ENCODE peak calls at places on chromosomes 11 and 22, in five cellular contexts. One of them, this sample, is unnamed. For H3K4me1 and H3K9me3, the result is how much of the 10 kb centered on the place peaks cover.

GRCh38 chr22:23035557-23036277 is 34.6 kb upstream of the GNAZ start:
- DNase-seq in thoracic aorta: no peak
- DNase-seq in adipocyte: no peak
- DNase-seq in heart right ventricle: no peak
- DNase-seq in aorta: no peak
- DNase-seq in this sample: no peak

GRCh38 chr11:18065572-18065971 is 19.5 kb upstream of the TPH1 start:
- DNase-seq in aorta: no peak
- DNase-seq in thoracic aorta: no peak
- DNase-seq in heart right ventricle: no peak
- DNase-seq in adipocyte: no peak
- DNase-seq in this sample: no peak

GRCh38 chr22:47388331-47388730 is 625.9 kb downstream of the TBC1D22A start:
- DNase-seq in thoracic aorta: no peak
- DNase-seq in adipocyte: no peak
- DNase-seq in heart right ventricle: no peak
- DNase-seq in aorta: no peak
- DNase-seq in this sample: no peak

GRCh38 chr11:43708776-43709175 is 28.2 kb downstream of the HSD17B12 start:
- DNase-seq in heart right ventricle: no peak
- DNase-seq in thoracic aorta: no peak
- DNase-seq in aorta: no peak
- DNase-seq in adipocyte: no peak
- DNase-seq in this sample: no peak

GRCh38 chr11:46112961-46113617 is 8.2 kb downstream of the PHF21A start:
- DNase-seq in adipocyte: peak
- DNase-seq in thoracic aorta: no peak
- DNase-seq in aorta: no peak
- DNase-seq in heart right ventricle: no peak
- DNase-seq in this sample: no peak

GRCh38 chr22:37333724-37334460 is 51.6 kb downstream of the CYTH4 start:
- DNase-seq in adipocyte: no peak
- DNase-seq in heart right ventricle: no peak
- DNase-seq in aorta: no peak
- DNase-seq in thoracic aorta: no peak
- DNase-seq in this sample: no peak

GRCh38 chr11:119660166-119660720 is 68.8 kb downstream of the NECTIN1 start:
- DNase-seq in thoracic aorta: no peak
- DNase-seq in adipocyte: no peak
- DNase-seq in aorta: peak
- DNase-seq in heart right ventricle: no peak
- DNase-seq in this sample: no peak

GRCh38 chr11:133636686-133637085 is 104.4 kb upstream of the OPCML start:
- DNase-seq in thoracic aorta: no peak
- DNase-seq in adipocyte: no peak
- DNase-seq in heart right ventricle: no peak
- DNase-seq in aorta: no peak
- DNase-seq in this sample: no peak

GRCh38 chr11:64762916-64763803 is 3.4 kb upstream of the PYGM start:
- DNase-seq in aorta: no peak
- DNase-seq in adipocyte: no peak
- DNase-seq in heart right ventricle: no peak
- DNase-seq in thoracic aorta: no peak
- DNase-seq in this sample: no peak
- H3K4me1 ChIP-seq in aorta: under half
- H3K4me1 ChIP-seq in adipocyte: under half
- H3K4me1 ChIP-seq in heart right ventricle: half or more
- H3K4me1 ChIP-seq in thoracic aorta: half or more
- H3K4me1 ChIP-seq in this sample: half or more

GRCh38 chr22:45977003-45977395 is at the start of gene WNT7B:
- DNase-seq in adipocyte: peak
- DNase-seq in thoracic aorta: no peak
- DNase-seq in heart right ventricle: no peak
- DNase-seq in aorta: no peak
- DNase-seq in this sample: no peak
- H3K4me3 ChIP-seq in adipocyte: no peak
- H3K4me3 ChIP-seq in thoracic aorta: peak
- H3K4me3 ChIP-seq in heart right ventricle: peak
- H3K4me3 ChIP-seq in aorta: no peak
- H3K4me3 ChIP-seq in this sample: peak

GRCh38 chr11:55367674-55368073 is at the start of gene OR4A15:
- DNase-seq in heart right ventricle: no peak
- DNase-seq in thoracic aorta: no peak
- DNase-seq in adipocyte: no peak
- DNase-seq in aorta: no peak
- DNase-seq in this sample: no peak
- H3K9me3 ChIP-seq in heart right ventricle: under half
- H3K9me3 ChIP-seq in thoracic aorta: under half
- H3K9me3 ChIP-seq in adipocyte: under half
- H3K9me3 ChIP-seq in aorta: under half
- H3K9me3 ChIP-seq in this sample: under half

GRCh38 chr11:3163241-3163981 is 1.7 kb downstream of the OSBPL5 start:
- DNase-seq in aorta: peak
- DNase-seq in adipocyte: peak
- DNase-seq in thoracic aorta: no peak
- DNase-seq in heart right ventricle: peak
- DNase-seq in this sample: peak
- H3K4me1 ChIP-seq in aorta: under half
- H3K4me1 ChIP-seq in adipocyte: under half
- H3K4me1 ChIP-seq in thoracic aorta: half or more
- H3K4me1 ChIP-seq in heart right ventricle: half or more
- H3K4me1 ChIP-seq in this sample: half or more

GRCh38 chr11:121870202-121871045 is 245.6 kb downstream of the BLID start:
- DNase-seq in aorta: no peak
- DNase-seq in adipocyte: no peak
- DNase-seq in heart right ventricle: no peak
- DNase-seq in thoracic aorta: no peak
- DNase-seq in this sample: no peak

GRCh38 chr11:121869478-121869877 is 246.5 kb downstream of the BLID start:
- DNase-seq in heart right ventricle: no peak
- DNase-seq in adipocyte: no peak
- DNase-seq in aorta: no peak
- DNase-seq in thoracic aorta: no peak
- DNase-seq in this sample: no peak

DNA sequence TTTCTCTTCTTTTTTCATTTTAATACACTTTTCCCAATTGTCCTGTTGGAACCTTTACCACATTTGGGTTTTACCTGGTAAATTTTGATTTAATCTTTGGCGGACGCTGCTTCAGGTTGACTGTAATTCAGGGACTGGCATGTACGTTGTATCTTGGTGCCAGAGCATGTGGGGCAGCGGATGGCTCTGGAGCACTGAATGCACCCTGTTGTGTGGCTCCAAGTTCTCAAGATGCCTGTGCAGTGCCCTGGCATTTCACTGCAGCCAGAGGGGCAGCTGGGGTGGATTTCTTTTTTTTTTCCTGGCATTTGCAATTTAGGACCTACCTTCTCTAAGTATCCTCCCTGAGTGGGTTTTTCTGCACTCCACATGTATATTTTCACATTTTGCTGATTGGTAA is 242.2 kb downstream of the BLID start:
- DNase-seq in heart right ventricle: no peak
- DNase-seq in thoracic aorta: no peak
- DNase-seq in adipocyte: no peak
- DNase-seq in aorta: no peak
- DNase-seq in this sample: no peak
- H3K4me3 ChIP-seq in heart right ventricle: no peak
- H3K4me3 ChIP-seq in thoracic aorta: no peak
- H3K4me3 ChIP-seq in adipocyte: no peak
- H3K4me3 ChIP-seq in aorta: no peak
- H3K4me3 ChIP-seq in this sample: no peak

GRCh38 chr11:50075856-50076255 is 43.2 kb downstream of the OR4C45 start:
- DNase-seq in heart right ventricle: no peak
- DNase-seq in aorta: no peak
- DNase-seq in adipocyte: no peak
- DNase-seq in thoracic aorta: no peak
- DNase-seq in this sample: no peak

GRCh38 chr11:50077526-50077925 is 44.9 kb downstream of the OR4C45 start:
- DNase-seq in thoracic aorta: no peak
- DNase-seq in heart right ventricle: no peak
- DNase-seq in adipocyte: no peak
- DNase-seq in aorta: no peak
- DNase-seq in this sample: no peak

GRCh38 chr11:50078001-50078400 is 45.3 kb downstream of the OR4C45 start:
- DNase-seq in heart right ventricle: no peak
- DNase-seq in adipocyte: no peak
- DNase-seq in aorta: no peak
- DNase-seq in thoracic aorta: no peak
- DNase-seq in this sample: no peak

GRCh38 chr11:50080256-50080655 is 47.6 kb downstream of the OR4C45 start:
- DNase-seq in aorta: no peak
- DNase-seq in heart right ventricle: no peak
- DNase-seq in thoracic aorta: no peak
- DNase-seq in adipocyte: no peak
- DNase-seq in this sample: no peak
- H3K9me3 ChIP-seq in aorta: under half
- H3K9me3 ChIP-seq in heart right ventricle: under half
- H3K9me3 ChIP-seq in thoracic aorta: under half
- H3K9me3 ChIP-seq in adipocyte: under half
- H3K9me3 ChIP-seq in this sample: under half

DNA sequence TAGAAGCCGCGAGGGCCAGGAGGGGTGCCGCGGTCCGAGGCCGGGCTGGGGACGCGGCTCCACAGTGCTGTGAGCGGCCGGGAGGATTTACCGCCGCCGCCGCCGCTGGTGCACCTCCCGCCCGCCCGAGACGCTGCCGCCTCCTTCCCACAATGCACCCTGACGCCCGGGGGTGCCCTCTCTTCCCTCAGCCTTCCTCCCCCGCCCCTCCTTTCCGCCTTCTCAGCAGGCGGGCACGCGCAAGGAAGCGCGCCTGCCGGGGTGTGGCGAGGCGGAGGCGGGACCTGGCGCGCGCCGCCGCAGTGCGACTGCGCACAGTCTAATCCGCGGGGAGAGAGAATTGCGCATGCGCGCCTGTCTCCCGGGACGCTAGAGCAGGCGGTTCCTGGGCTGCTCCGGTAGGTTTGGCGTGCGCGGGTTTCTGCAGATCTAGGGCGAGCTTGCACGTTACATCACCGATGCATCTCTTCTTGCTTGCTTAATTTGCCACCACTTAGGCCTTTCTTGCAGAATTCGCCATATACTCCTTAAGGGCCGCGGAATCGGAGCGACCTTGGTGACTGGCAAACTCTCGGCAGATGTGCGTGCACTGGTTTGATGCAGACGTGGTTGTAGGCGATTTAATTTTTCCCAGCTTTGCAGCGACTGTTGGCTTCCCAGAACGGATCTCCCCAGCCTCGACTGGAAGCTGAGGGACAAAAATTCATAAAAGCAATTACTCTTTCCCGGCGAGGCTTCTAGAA is at the start of the genes GVQW3 and THAP12:
- DNase-seq in thoracic aorta: peak
- DNase-seq in adipocyte: peak
- DNase-seq in aorta: peak
- DNase-seq in heart right ventricle: peak
- DNase-seq in this sample: peak
- H3K4me1 ChIP-seq in thoracic aorta: half or more
- H3K4me1 ChIP-seq in adipocyte: under half
- H3K4me1 ChIP-seq in aorta: under half
- H3K4me1 ChIP-seq in heart right ventricle: under half
- H3K4me1 ChIP-seq in this sample: half or more

GRCh38 chr11:65611028-65611757 is 2.8 kb downstream of the MAP3K11 start:
- DNase-seq in thoracic aorta: no peak
- DNase-seq in adipocyte: no peak
- DNase-seq in heart right ventricle: peak
- DNase-seq in aorta: peak
- DNase-seq in this sample: peak
- H3K4me3 ChIP-seq in thoracic aorta: peak
- H3K4me3 ChIP-seq in adipocyte: no peak
- H3K4me3 ChIP-seq in heart right ventricle: peak
- H3K4me3 ChIP-seq in aorta: no peak
- H3K4me3 ChIP-seq in this sample: peak

GRCh38 chr11:8122173-8122572 is 41.2 kb downstream of the TUB start:
- DNase-seq in heart right ventricle: no peak
- DNase-seq in adipocyte: no peak
- DNase-seq in thoracic aorta: no peak
- DNase-seq in aorta: no peak
- DNase-seq in this sample: no peak
- H3K9me3 ChIP-seq in heart right ventricle: under half
- H3K9me3 ChIP-seq in adipocyte: under half
- H3K9me3 ChIP-seq in thoracic aorta: under half
- H3K9me3 ChIP-seq in aorta: under half
- H3K9me3 ChIP-seq in this sample: under half